ENCODE peak calls at places on chromosomes 12 and 14, in eight cellular contexts. One of them, this sample, is unnamed.

GRCh38 chr12:110314308-110314707 is 33.3 kb downstream of the ATP2A2 start:
- DNase-seq in nephron progenitor cell: no peak
- DNase-seq in cardiac muscle cell: no peak
- DNase-seq in RWPE2: no peak
- DNase-seq in neural crest cell: no peak
- DNase-seq in pancreas: no peak
- DNase-seq in HFFc6: peak
- DNase-seq in GM06990: peak
- DNase-seq in this sample: peak

GRCh38 chr14:102028733-102029132 is 58.1 kb downstream of the HSP90AA1 start:
- DNase-seq in nephron progenitor cell: no peak
- DNase-seq in cardiac muscle cell: no peak
- DNase-seq in RWPE2: no peak
- DNase-seq in neural crest cell: no peak
- DNase-seq in pancreas: no peak
- DNase-seq in HFFc6: peak
- DNase-seq in GM06990: no peak
- DNase-seq in this sample: no peak

GRCh38 chr14:102857444-102857843 is 65.0 kb upstream of the AMN start:
- DNase-seq in nephron progenitor cell: no peak
- DNase-seq in cardiac muscle cell: no peak
- DNase-seq in RWPE2: no peak
- DNase-seq in neural crest cell: no peak
- DNase-seq in pancreas: no peak
- DNase-seq in HFFc6: no peak
- DNase-seq in GM06990: no peak
- DNase-seq in this sample: no peak

GRCh38 chr12:108955225-108955835 is 65.5 kb downstream of the SVOP start:
- DNase-seq in nephron progenitor cell: peak
- DNase-seq in cardiac muscle cell: peak
- DNase-seq in RWPE2: peak
- DNase-seq in neural crest cell: no peak
- DNase-seq in pancreas: no peak
- DNase-seq in HFFc6: no peak
- DNase-seq in GM06990: no peak
- DNase-seq in this sample: no peak

GRCh38 chr14:101854366-101854765 is 92.9 kb downstream of the PPP2R5C start:
- DNase-seq in nephron progenitor cell: no peak
- DNase-seq in cardiac muscle cell: no peak
- DNase-seq in RWPE2: no peak
- DNase-seq in neural crest cell: no peak
- DNase-seq in pancreas: no peak
- DNase-seq in HFFc6: no peak
- DNase-seq in GM06990: no peak
- DNase-seq in this sample: no peak

GRCh38 chr14:24481622-24482324 is 26.3 kb downstream of the CMA1 start:
- DNase-seq in nephron progenitor cell: peak
- DNase-seq in cardiac muscle cell: peak
- DNase-seq in RWPE2: no peak
- DNase-seq in neural crest cell: peak
- DNase-seq in pancreas: peak
- DNase-seq in HFFc6: peak
- DNase-seq in GM06990: peak
- DNase-seq in this sample: peak

GRCh38 chr14:78848234-78848820 is 678.2 kb downstream of the NRXN3 start:
- DNase-seq in nephron progenitor cell: peak
- DNase-seq in cardiac muscle cell: peak
- DNase-seq in RWPE2: no peak
- DNase-seq in neural crest cell: peak
- DNase-seq in pancreas: peak
- DNase-seq in HFFc6: peak
- DNase-seq in GM06990: no peak
- DNase-seq in this sample: peak

GRCh38 chr12:40733871-40734270 is 41.6 kb downstream of the CNTN1 start:
- DNase-seq in nephron progenitor cell: no peak
- DNase-seq in cardiac muscle cell: no peak
- DNase-seq in RWPE2: no peak
- DNase-seq in neural crest cell: no peak
- DNase-seq in pancreas: no peak
- DNase-seq in HFFc6: no peak
- DNase-seq in GM06990: no peak
- DNase-seq in this sample: no peak

GRCh38 chr14:89206426-89206825 is 210.6 kb downstream of the FOXN3 start:
- DNase-seq in nephron progenitor cell: no peak
- DNase-seq in cardiac muscle cell: no peak
- DNase-seq in RWPE2: no peak
- DNase-seq in neural crest cell: no peak
- DNase-seq in pancreas: no peak
- DNase-seq in HFFc6: no peak
- DNase-seq in GM06990: no peak
- DNase-seq in this sample: no peak

GRCh38 chr12:119850330-119850729 is 26.8 kb downstream of the CIT start:
- DNase-seq in nephron progenitor cell: no peak
- DNase-seq in cardiac muscle cell: no peak
- DNase-seq in RWPE2: no peak
- DNase-seq in neural crest cell: no peak
- DNase-seq in pancreas: no peak
- DNase-seq in HFFc6: no peak
- DNase-seq in GM06990: no peak
- DNase-seq in this sample: no peak

GRCh38 chr14:90505531-90505930 is 108.7 kb downstream of the CALM1 start:
- DNase-seq in nephron progenitor cell: no peak
- DNase-seq in cardiac muscle cell: no peak
- DNase-seq in RWPE2: no peak
- DNase-seq in neural crest cell: no peak
- DNase-seq in pancreas: no peak
- DNase-seq in HFFc6: no peak
- DNase-seq in GM06990: no peak
- DNase-seq in this sample: no peak

GRCh38 chr14:36105401-36105800 is 71.1 kb downstream of the PTCSC3 start:
- DNase-seq in nephron progenitor cell: peak
- DNase-seq in cardiac muscle cell: peak
- DNase-seq in RWPE2: no peak
- DNase-seq in neural crest cell: no peak
- DNase-seq in pancreas: no peak
- DNase-seq in HFFc6: no peak
- DNase-seq in GM06990: no peak
- DNase-seq in this sample: no peak
- TF ChIP-seq CTCF in nephron progenitor cell: peak
- TF ChIP-seq CTCF in cardiac muscle cell: no peak
- TF ChIP-seq CTCF in RWPE2: peak
- TF ChIP-seq CTCF in neural crest cell: peak
- TF ChIP-seq CTCF in pancreas: no peak
- TF ChIP-seq CTCF in HFFc6: no peak
- TF ChIP-seq CTCF in GM06990: peak
- TF ChIP-seq CTCF in this sample: no peak

GRCh38 chr14:92726933-92727262 is 21.5 kb downstream of the LGMN start:
- DNase-seq in nephron progenitor cell: no peak
- DNase-seq in cardiac muscle cell: no peak
- DNase-seq in RWPE2: no peak
- DNase-seq in neural crest cell: no peak
- DNase-seq in pancreas: no peak
- DNase-seq in HFFc6: no peak
- DNase-seq in GM06990: no peak
- DNase-seq in this sample: no peak
- TF ChIP-seq CTCF in nephron progenitor cell: no peak
- TF ChIP-seq CTCF in cardiac muscle cell: no peak
- TF ChIP-seq CTCF in RWPE2: no peak
- TF ChIP-seq CTCF in neural crest cell: no peak
- TF ChIP-seq CTCF in pancreas: no peak
- TF ChIP-seq CTCF in HFFc6: no peak
- TF ChIP-seq CTCF in GM06990: no peak
- TF ChIP-seq CTCF in this sample: no peak

DNA sequence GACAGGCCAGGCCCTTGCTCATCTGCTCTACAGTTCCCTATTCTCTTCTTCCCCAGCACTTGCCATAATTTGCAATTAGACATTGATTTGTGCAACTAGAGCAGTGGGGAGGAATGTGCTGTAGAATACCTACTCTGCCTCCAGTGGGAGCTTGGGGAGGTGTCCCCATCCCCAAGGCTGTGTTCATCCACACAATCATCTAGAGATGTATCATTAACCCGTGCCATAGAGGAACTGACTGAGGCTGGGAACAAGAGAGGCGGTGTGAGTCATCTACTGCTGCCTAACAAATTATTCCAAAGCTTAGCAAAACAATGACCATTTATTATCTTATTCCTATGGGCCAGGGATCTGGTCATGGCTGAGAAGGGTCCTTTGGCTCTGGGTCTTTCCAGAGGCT is 5.1 kb upstream of the OTUB2 start:
- DNase-seq in nephron progenitor cell: no peak
- DNase-seq in cardiac muscle cell: no peak
- DNase-seq in RWPE2: no peak
- DNase-seq in neural crest cell: no peak
- DNase-seq in pancreas: no peak
- DNase-seq in HFFc6: peak
- DNase-seq in GM06990: no peak
- DNase-seq in this sample: no peak
- TF ChIP-seq CTCF in nephron progenitor cell: no peak
- TF ChIP-seq CTCF in cardiac muscle cell: no peak
- TF ChIP-seq CTCF in RWPE2: no peak
- TF ChIP-seq CTCF in neural crest cell: no peak
- TF ChIP-seq CTCF in pancreas: no peak
- TF ChIP-seq CTCF in HFFc6: no peak
- TF ChIP-seq CTCF in GM06990: no peak
- TF ChIP-seq CTCF in this sample: no peak

GRCh38 chr12:103956515-103957027 is 9.1 kb upstream of the TDG start:
- DNase-seq in nephron progenitor cell: no peak
- DNase-seq in cardiac muscle cell: no peak
- DNase-seq in RWPE2: no peak
- DNase-seq in neural crest cell: no peak
- DNase-seq in pancreas: no peak
- DNase-seq in HFFc6: no peak
- DNase-seq in GM06990: no peak
- DNase-seq in this sample: no peak
- TF ChIP-seq CTCF in nephron progenitor cell: no peak
- TF ChIP-seq CTCF in cardiac muscle cell: no peak
- TF ChIP-seq CTCF in RWPE2: no peak
- TF ChIP-seq CTCF in neural crest cell: no peak
- TF ChIP-seq CTCF in pancreas: no peak
- TF ChIP-seq CTCF in HFFc6: no peak
- TF ChIP-seq CTCF in GM06990: no peak
- TF ChIP-seq CTCF in this sample: no peak